ENCODE peak calls at places on chromosomes 16 and 17, in ten cellular contexts. F is BE2C, R is body of pancreas, S is Panc1, W is uterus, M is neural progenitor cell, T is transverse colon, N is right atrium auricular region, B is right cardiac atrium, E is gastrocnemius medialis. H is an unnamed sample. For H3K9me3 and H3K27me3, the result is how much of the 10 kb centered on the place peaks cover.

GRCh38 chr16:78563905-78564304 is 464.5 kb downstream of the WWOX start:
- DNase-seq in N (no peak), M (no peak), E (peak), B (no peak), F (no peak), T (no peak), R (no peak), S (no peak), W (no peak), H (no peak)

GRCh38 chr16:48099455-48099854 is 56.3 kb downstream of the ABCC12 start:
- DNase-seq in W (no peak), T (no peak), R (no peak), M (peak), B (peak), F (peak), N (no peak), S (no peak), E (no peak), H (no peak)

GRCh38 chr16:30997887-30998711 is 12.3 kb downstream of the STX1B start:
- DNase-seq in B (peak), R (no peak), F (no peak), T (no peak), W (peak), M (no peak), N (no peak), E (no peak), S (no peak), H (no peak)

GRCh38 chr16:3953728-3954410 is 73.4 kb upstream of the CREBBP start:
- DNase-seq in E (no peak), W (no peak), S (no peak), M (peak), N (no peak), B (no peak), F (no peak), T (no peak), R (no peak), H (no peak)

GRCh38 chr17:29138991-29139682 is 41.1 kb downstream of the MYO18A start:
- DNase-seq in W (peak), M (no peak), R (no peak), E (peak), B (peak), F (peak), T (peak), S (no peak), N (no peak), H (no peak)

GRCh38 chr16:10688726-10689125 is 6.0 kb downstream of the TEKT5 start:
- DNase-seq in R (no peak), M (no peak), W (no peak), E (no peak), B (no peak), S (no peak), F (no peak), N (no peak), T (no peak), H (no peak)

GRCh38 chr17:17416007-17416399 is 60.8 kb upstream of the MED9 start:
- DNase-seq in T (no peak), M (peak), S (no peak), R (no peak), W (no peak), F (peak), B (no peak), N (no peak), E (peak), H (peak)

GRCh38 chr17:7884581-7885356 is 3.8 kb upstream of the CHD3 start:
- DNase-seq in T (peak), W (peak), R (peak), B (peak), S (no peak), E (no peak), M (peak), F (no peak), N (no peak), H (no peak)

GRCh38 chr16:64948056-64948455 is 173.8 kb downstream of the CDH11 start:
- DNase-seq in W (no peak), T (no peak), N (no peak), E (no peak), R (no peak), M (no peak), S (no peak), F (no peak), B (no peak), H (no peak)

GRCh38 chr17:21209511-21210175 is 4.3 kb downstream of the TMEM11 start:
- DNase-seq in B (peak), T (peak), S (no peak), N (no peak), W (no peak), M (no peak), F (no peak), R (peak), E (peak), H (no peak)

GRCh38 chr17:9828296-9829059 is 2.8 kb downstream of the GLP2R start:
- DNase-seq in E (no peak), R (no peak), T (no peak), F (no peak), W (peak), N (no peak), M (no peak), S (no peak), B (peak), H (no peak)

GRCh38 chr17:6456321-6456720 is 12.1 kb downstream of the PIMREG start:
- DNase-seq in B (no peak), S (no peak), R (no peak), W (no peak), T (no peak), E (no peak), F (no peak), N (no peak), M (no peak), H (no peak)

GRCh38 chr17:52827526-52827925 is 669.0 kb upstream of the CA10 start:
- DNase-seq in R (no peak), M (no peak), B (no peak), E (peak), F (no peak), W (no peak), N (no peak), S (no peak), T (peak), H (no peak)
- H3K9me3 ChIP-seq in R (under half), M (under half), B (under half), E (under half), F (under half), W (under half), N (under half), S (under half), T (under half), H (under half)

GRCh38 chr17:48790607-48791127 is 26.4 kb downstream of the TTLL6 start:
- DNase-seq in B (no peak), R (no peak), E (no peak), M (no peak), F (no peak), N (no peak), T (no peak), S (no peak), W (no peak), H (no peak)
- H3K27me3 ChIP-seq in B (under half), R (under half), E (under half), M (under half), F (half or more), N (under half), T (under half), S (under half), W (under half), H (half or more)

GRCh38 chr16:75710344-75710743 is 9.1 kb upstream of the DUXB start:
- DNase-seq in F (no peak), S (no peak), B (no peak), E (no peak), M (no peak), N (no peak), R (no peak), W (no peak), T (no peak), H (no peak)

GRCh38 chr16:75714661-75715060 is 11.6 kb downstream of the CPHXL start:
- DNase-seq in R (no peak), F (no peak), W (no peak), S (no peak), N (no peak), T (no peak), M (no peak), B (no peak), E (no peak), H (no peak)
- H3K9me3 ChIP-seq in R (under half), F (under half), W (under half), S (under half), N (under half), T (under half), M (under half), B (under half), E (under half), H (under half)

GRCh38 chr16:49277386-49277742 is 4.3 kb downstream of the CBLN1 start:
- DNase-seq in M (peak), R (no peak), F (no peak), B (no peak), S (no peak), E (no peak), W (no peak), N (no peak), T (no peak), H (no peak)

GRCh38 chr16:49278944-49279725 is 2.5 kb downstream of the CBLN1 start:
- DNase-seq in N (no peak), B (no peak), S (no peak), R (no peak), M (peak), F (no peak), E (no peak), W (no peak), T (no peak), H (no peak)

GRCh38 chr16:49276646-49277385 is 4.8 kb downstream of the CBLN1 start:
- DNase-seq in S (no peak), B (no peak), T (no peak), R (no peak), E (no peak), N (no peak), W (no peak), M (peak), F (no peak), H (no peak)

GRCh38 chr16:49278567-49278827 is 3.1 kb downstream of the CBLN1 start:
- DNase-seq in S (no peak), N (no peak), W (no peak), B (no peak), F (no peak), M (no peak), R (no peak), E (no peak), T (no peak), H (no peak)

GRCh38 chr16:49277766-49278566 is 3.7 kb downstream of the CBLN1 start:
- DNase-seq in W (no peak), M (peak), N (no peak), B (no peak), T (no peak), F (no peak), R (no peak), S (no peak), E (no peak), H (no peak)
- H3K27me3 ChIP-seq in W (under half), M (half or more), N (under half), B (under half), T (half or more), F (under half), R (half or more), S (under half), E (half or more), H (under half)

GRCh38 chr16:50708373-50709060 is 15.1 kb downstream of the NOD2 start:
- DNase-seq in N (no peak), M (no peak), B (peak), W (no peak), S (no peak), F (no peak), E (no peak), R (no peak), T (no peak), H (no peak)
- H3K9me3 ChIP-seq in N (under half), M (under half), B (under half), W (under half), S (under half), F (under half), E (under half), R (under half), T (under half), H (under half)

DNA sequence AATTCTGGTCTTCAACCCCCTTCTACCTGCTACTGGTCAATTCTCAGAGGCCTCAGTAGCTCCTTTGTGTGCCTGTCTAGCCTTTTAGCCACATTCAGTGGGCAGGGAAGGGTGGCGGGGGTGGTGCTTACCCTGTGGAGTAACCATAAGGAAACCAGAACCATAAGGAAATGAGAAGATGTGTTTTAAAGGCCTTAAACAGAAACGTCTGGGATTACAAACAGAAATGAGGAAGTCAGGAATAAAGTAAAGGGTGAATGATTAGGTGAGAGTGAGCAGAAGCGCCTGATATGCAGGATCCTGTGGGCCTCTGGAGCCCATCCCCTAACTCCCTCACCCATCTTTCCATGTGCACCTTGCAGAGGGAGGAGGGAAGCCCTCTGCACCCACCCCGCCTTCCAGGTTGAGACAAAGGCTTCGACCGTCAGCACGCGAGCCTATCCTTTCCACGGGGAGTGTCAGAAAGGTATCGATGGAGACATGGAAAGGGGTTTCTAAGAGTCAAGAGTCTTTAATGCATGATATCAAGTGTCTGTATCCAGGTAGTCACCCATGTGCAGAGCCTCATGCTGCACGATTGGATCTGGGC is 20.4 kb downstream of the KIAA0513 start:
- DNase-seq in S (no peak), W (no peak), B (peak), M (no peak), E (no peak), N (no peak), T (peak), F (no peak), R (no peak), H (no peak)
- H3K27me3 ChIP-seq in S (under half), W (under half), B (under half), M (under half), E (under half), N (under half), T (under half), F (under half), R (under half), H (under half)

DNA sequence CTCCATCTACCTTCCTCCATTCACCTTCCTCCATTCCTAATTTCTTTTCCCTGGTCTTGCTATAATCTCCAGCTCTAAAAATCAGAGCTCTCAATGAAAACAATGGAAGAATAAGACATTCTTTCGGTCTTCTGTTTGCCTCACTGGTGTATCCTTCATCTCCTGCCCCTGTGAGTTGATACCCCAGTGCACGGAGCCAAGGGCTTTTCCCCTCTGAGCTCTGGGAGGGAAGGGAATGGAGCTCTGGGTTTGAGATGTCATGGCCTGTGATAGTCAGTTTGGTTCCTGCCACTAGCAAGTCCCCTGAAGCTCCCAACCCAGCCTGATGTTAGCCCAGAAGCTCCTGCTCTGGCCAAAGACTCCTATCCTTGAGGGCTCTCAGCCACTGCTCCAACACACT is 36.6 kb upstream of the DNAH9 start:
- DNase-seq in M (no peak), W (no peak), T (no peak), B (no peak), N (no peak), F (no peak), R (no peak), S (no peak), E (no peak), H (no peak)
- H3K9me3 ChIP-seq in M (under half), W (under half), T (under half), B (under half), N (under half), F (under half), R (under half), S (under half), E (under half), H (under half)

DNA sequence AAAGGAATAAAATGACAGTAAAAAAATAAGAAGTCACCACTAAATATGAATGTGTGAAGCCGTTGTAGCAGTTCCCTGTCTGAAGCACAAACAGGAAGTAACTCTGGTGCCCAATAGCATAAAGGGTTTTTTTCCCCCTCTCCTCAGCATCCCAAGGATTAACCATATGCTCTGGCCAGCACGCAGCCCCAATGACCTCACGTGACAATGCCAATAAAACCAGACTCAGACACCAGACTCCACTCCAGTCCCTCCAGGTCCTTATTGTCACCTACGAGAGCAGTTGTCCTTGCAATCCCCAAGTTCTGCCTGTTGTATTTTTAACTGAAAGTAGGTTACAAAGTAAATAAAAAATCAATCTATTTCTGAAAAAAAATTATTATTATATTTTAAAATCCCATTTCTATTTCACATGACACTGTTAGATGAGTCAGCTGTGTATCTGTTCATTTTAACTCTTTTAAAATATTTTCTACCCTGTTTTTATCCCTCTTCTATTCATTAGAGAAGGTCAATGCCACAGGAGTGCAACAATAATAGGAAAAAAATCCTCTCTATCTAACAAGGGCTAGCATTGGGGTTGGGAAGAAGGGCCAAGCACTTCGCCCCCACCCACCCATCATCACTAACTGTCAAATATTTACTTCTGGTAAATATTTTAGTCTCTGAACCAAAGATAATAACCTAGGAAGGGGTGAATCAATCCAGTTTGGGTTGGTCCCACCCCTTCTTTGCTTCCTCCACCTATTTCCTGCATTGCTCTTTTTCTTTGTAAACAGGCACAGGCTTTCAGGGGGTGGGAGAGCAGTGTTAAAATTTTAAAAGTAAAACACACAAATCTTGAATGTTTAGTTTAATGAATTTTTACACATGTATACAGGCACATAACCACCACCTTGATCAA is 6.6 kb downstream of the PRAC1 start:
- DNase-seq in S (no peak), M (no peak), B (no peak), R (no peak), E (no peak), T (no peak), F (no peak), N (no peak), W (no peak), H (peak)
- H3K27me3 ChIP-seq in S (under half), M (half or more), B (under half), R (under half), E (half or more), T (half or more), F (half or more), N (under half), W (under half), H (half or more)

GRCh38 chr17:82748756-82749155 is 3.1 kb upstream of the TBCD start:
- DNase-seq in E (no peak), N (no peak), W (no peak), R (no peak), S (no peak), T (no peak), M (no peak), F (no peak), B (peak), H (no peak)
- H3K9me3 ChIP-seq in E (under half), N (under half), W (under half), R (under half), S (under half), T (under half), M (under half), F (under half), B (under half), H (under half)